ENCODE peak calls at places on chromosome 12, in ten cellular contexts. Z, U, P, T, S, E, O, R, F and D are unnamed samples.

GRCh38 chr12:13095266-13095995 is 8.0 kb downstream of the GSG1 start:
- DNase-seq in Z (no peak), U (no peak), P (no peak), T (no peak), S (no peak), E (no peak), O (peak), R (no peak), F (no peak), D (no peak)

GRCh38 chr12:66688836-66689439 is 10.1 kb upstream of the GRIP1 start:
- DNase-seq in Z (peak), U (peak), P (peak), T (peak), S (peak), E (peak), O (peak), R (peak), F (peak), D (peak)

GRCh38 chr12:98352218-98352811 is 163.1 kb upstream of the TMPO start:
- DNase-seq in Z (peak), U (no peak), P (no peak), T (no peak), S (peak), E (peak), O (peak), R (peak), F (no peak), D (peak)

GRCh38 chr12:4137015-4137414 is 136.5 kb upstream of the CCND2 start:
- DNase-seq in Z (no peak), U (no peak), P (no peak), T (no peak), S (no peak), E (no peak), O (no peak), R (no peak), F (no peak), D (no peak)

GRCh38 chr12:95545731-95546490 is 5.4 kb downstream of the USP44 start:
- DNase-seq in Z (no peak), U (peak), P (peak), T (no peak), S (no peak), E (peak), O (no peak), R (no peak), F (peak), D (no peak)

GRCh38 chr12:42686514-42687172 is 97.1 kb upstream of the PRICKLE1 start:
- DNase-seq in Z (peak), U (no peak), P (no peak), T (no peak), S (peak), E (no peak), O (peak), R (no peak), F (no peak), D (no peak)

GRCh38 chr12:119088917-119089667 is 89.6 kb upstream of the HSPB8 start:
- DNase-seq in Z (no peak), U (peak), P (peak), T (no peak), S (no peak), E (no peak), O (no peak), R (no peak), F (peak), D (no peak)

GRCh38 chr12:53207042-53207441 is at the start of gene ITGB7:
- DNase-seq in Z (no peak), U (no peak), P (peak), T (peak), S (no peak), E (no peak), O (no peak), R (no peak), F (no peak), D (no peak)

GRCh38 chr12:111687255-111687654 is 1.4 kb downstream of the ACAD10 start:
- DNase-seq in Z (peak), U (no peak), P (peak), T (peak), S (no peak), E (peak), O (no peak), R (peak), F (no peak), D (no peak)

GRCh38 chr12:13205809-13206559 is 9.5 kb downstream of the EMP1 start:
- DNase-seq in Z (peak), U (no peak), P (no peak), T (no peak), S (peak), E (peak), O (peak), R (peak), F (no peak), D (peak)

GRCh38 chr12:118055144-118055557 is 5.8 kb downstream of the WSB2 start:
- DNase-seq in Z (peak), U (no peak), P (peak), T (peak), S (peak), E (peak), O (no peak), R (peak), F (peak), D (peak)

GRCh38 chr12:24948816-24949722 is at the start of gene BCAT1:
- DNase-seq in Z (peak), U (peak), P (peak), T (peak), S (peak), E (peak), O (peak), R (peak), F (peak), D (no peak)

GRCh38 chr12:97300921-97301320 is 161.7 kb upstream of the RMST start:
- DNase-seq in Z (no peak), U (no peak), P (no peak), T (no peak), S (no peak), E (no peak), O (no peak), R (no peak), F (no peak), D (no peak)

GRCh38 chr12:5407457-5407856 is 24.5 kb upstream of the NTF3 start:
- DNase-seq in Z (no peak), U (peak), P (no peak), T (no peak), S (peak), E (no peak), O (no peak), R (no peak), F (peak), D (peak)

GRCh38 chr12:49288922-49289555 is 5.9 kb upstream of the PRPH start:
- DNase-seq in Z (no peak), U (no peak), P (no peak), T (no peak), S (no peak), E (no peak), O (no peak), R (no peak), F (no peak), D (no peak)

GRCh38 chr12:131897875-131898274 is 3.5 kb downstream of the ULK1 start:
- DNase-seq in Z (no peak), U (no peak), P (no peak), T (no peak), S (no peak), E (no peak), O (no peak), R (peak), F (no peak), D (no peak)

GRCh38 chr12:21502164-21502496 is 541 bp downstream of the GOLT1B start:
- DNase-seq in Z (peak), U (no peak), P (no peak), T (peak), S (peak), E (peak), O (peak), R (peak), F (no peak), D (no peak)

GRCh38 chr12:46958093-46958492 is 121.3 kb upstream of the PCED1B start:
- DNase-seq in Z (no peak), U (no peak), P (no peak), T (no peak), S (no peak), E (no peak), O (no peak), R (no peak), F (no peak), D (no peak)

GRCh38 chr12:9751204-9752144 is 9.2 kb downstream of the CD69 start:
- DNase-seq in Z (peak), U (no peak), P (peak), T (peak), S (peak), E (peak), O (no peak), R (peak), F (peak), D (no peak)

GRCh38 chr12:44774815-44775411 is 101.2 kb downstream of the NELL2 start:
- DNase-seq in Z (peak), U (peak), P (peak), T (peak), S (peak), E (peak), O (no peak), R (peak), F (peak), D (no peak)

GRCh38 chr12:92030618-92031017 is 115.0 kb downstream of the BTG1 start:
- DNase-seq in Z (no peak), U (no peak), P (no peak), T (peak), S (peak), E (peak), O (peak), R (no peak), F (no peak), D (no peak)

GRCh38 chr12:16076553-16076952 is 165.4 kb downstream of the DERA start:
- DNase-seq in Z (peak), U (peak), P (peak), T (peak), S (peak), E (no peak), O (peak), R (peak), F (peak), D (peak)

GRCh38 chr12:105378821-105379400 is 48.4 kb downstream of the C12orf75 start:
- DNase-seq in Z (peak), U (no peak), P (no peak), T (peak), S (no peak), E (peak), O (peak), R (peak), F (no peak), D (no peak)

GRCh38 chr12:102300824-102301461 is 103.3 kb upstream of the PMCH start:
- DNase-seq in Z (peak), U (no peak), P (peak), T (peak), S (peak), E (peak), O (peak), R (peak), F (peak), D (no peak)

GRCh38 chr12:71019282-71019831 is 98.8 kb upstream of the PTPRR start:
- DNase-seq in Z (no peak), U (no peak), P (peak), T (no peak), S (no peak), E (no peak), O (no peak), R (no peak), F (no peak), D (no peak)

GRCh38 chr12:10722905-10723866 is at the start of gene YBX3:
- DNase-seq in Z (peak), U (peak), P (peak), T (peak), S (peak), E (peak), O (peak), R (peak), F (peak), D (peak)

GRCh38 chr12:4449862-4450222 is 4.2 kb upstream of the FGF6 start:
- DNase-seq in Z (no peak), U (no peak), P (no peak), T (no peak), S (no peak), E (no peak), O (no peak), R (no peak), F (no peak), D (no peak)

GRCh38 chr12:5577239-5577638 is 145.3 kb downstream of the NTF3 start:
- DNase-seq in Z (no peak), U (no peak), P (no peak), T (no peak), S (no peak), E (peak), O (no peak), R (no peak), F (peak), D (no peak)

GRCh38 chr12:25942709-25943108 is 15.8 kb upstream of the RASSF8 start:
- DNase-seq in Z (peak), U (no peak), P (no peak), T (no peak), S (peak), E (no peak), O (no peak), R (no peak), F (no peak), D (no peak)

GRCh38 chr12:120666577-120667390 is 20.2 kb upstream of the MLEC start:
- DNase-seq in Z (no peak), U (no peak), P (no peak), T (no peak), S (no peak), E (no peak), O (no peak), R (no peak), F (no peak), D (no peak)

GRCh38 chr12:121116318-121117225 is 16.1 kb upstream of the P2RX7 start:
- DNase-seq in Z (no peak), U (no peak), P (no peak), T (no peak), S (no peak), E (no peak), O (no peak), R (no peak), F (no peak), D (no peak)

GRCh38 chr12:106978035-106978800 is 8.7 kb downstream of the MTERF2 start:
- DNase-seq in Z (peak), U (no peak), P (no peak), T (no peak), S (no peak), E (no peak), O (peak), R (no peak), F (no peak), D (no peak)

GRCh38 chr12:72271401-72271740 is 799 bp upstream of the TRHDE start:
- DNase-seq in Z (peak), U (peak), P (peak), T (no peak), S (peak), E (peak), O (peak), R (no peak), F (peak), D (peak)

GRCh38 chr12:119659289-119659897 is 8.5 kb upstream of the PRKAB1 start:
- DNase-seq in Z (peak), U (peak), P (peak), T (peak), S (peak), E (peak), O (peak), R (peak), F (peak), D (peak)

GRCh38 chr12:139585-139984 is 73.0 kb downstream of the IQSEC3 start:
- DNase-seq in Z (peak), U (no peak), P (peak), T (no peak), S (peak), E (no peak), O (peak), R (no peak), F (peak), D (no peak)

GRCh38 chr12:5808956-5809355 is 136.1 kb downstream of the ANO2 start:
- DNase-seq in Z (peak), U (no peak), P (no peak), T (no peak), S (peak), E (no peak), O (peak), R (no peak), F (no peak), D (no peak)

GRCh38 chr12:52188658-52189057 is 3.2 kb downstream of the KRT80 start:
- DNase-seq in Z (no peak), U (no peak), P (no peak), T (no peak), S (no peak), E (no peak), O (no peak), R (no peak), F (no peak), D (no peak)

GRCh38 chr12:52190860-52191729 is 719 bp downstream of the KRT80 start:
- DNase-seq in Z (peak), U (no peak), P (no peak), T (no peak), S (peak), E (no peak), O (no peak), R (peak), F (no peak), D (peak)

GRCh38 chr12:52187640-52188039 is 4.2 kb downstream of the KRT80 start:
- DNase-seq in Z (no peak), U (no peak), P (no peak), T (no peak), S (no peak), E (no peak), O (no peak), R (no peak), F (no peak), D (no peak)

GRCh38 chr12:52187206-52187605 is 4.6 kb downstream of the KRT80 start:
- DNase-seq in Z (no peak), U (no peak), P (no peak), T (no peak), S (no peak), E (no peak), O (no peak), R (no peak), F (no peak), D (no peak)

GRCh38 chr12:52189376-52190174 is 2.2 kb downstream of the KRT80 start:
- DNase-seq in Z (peak), U (no peak), P (no peak), T (no peak), S (peak), E (no peak), O (no peak), R (no peak), F (no peak), D (no peak)
- H3K27ac ChIP-seq in Z (no peak), U (no peak), P (no peak), T (no peak), S (peak), E (peak), O (peak), R (peak), F (no peak), D (no peak)

GRCh38 chr12:69765515-69765914 is 26.9 kb downstream of the RAB3IP start:
- DNase-seq in Z (no peak), U (no peak), P (no peak), T (no peak), S (no peak), E (no peak), O (no peak), R (no peak), F (no peak), D (no peak)
- H3K4me2 ChIP-seq in Z (no peak), U (no peak), P (no peak), T (no peak), S (no peak), E (no peak), O (no peak), R (no peak), F (no peak), D (no peak)

DNA sequence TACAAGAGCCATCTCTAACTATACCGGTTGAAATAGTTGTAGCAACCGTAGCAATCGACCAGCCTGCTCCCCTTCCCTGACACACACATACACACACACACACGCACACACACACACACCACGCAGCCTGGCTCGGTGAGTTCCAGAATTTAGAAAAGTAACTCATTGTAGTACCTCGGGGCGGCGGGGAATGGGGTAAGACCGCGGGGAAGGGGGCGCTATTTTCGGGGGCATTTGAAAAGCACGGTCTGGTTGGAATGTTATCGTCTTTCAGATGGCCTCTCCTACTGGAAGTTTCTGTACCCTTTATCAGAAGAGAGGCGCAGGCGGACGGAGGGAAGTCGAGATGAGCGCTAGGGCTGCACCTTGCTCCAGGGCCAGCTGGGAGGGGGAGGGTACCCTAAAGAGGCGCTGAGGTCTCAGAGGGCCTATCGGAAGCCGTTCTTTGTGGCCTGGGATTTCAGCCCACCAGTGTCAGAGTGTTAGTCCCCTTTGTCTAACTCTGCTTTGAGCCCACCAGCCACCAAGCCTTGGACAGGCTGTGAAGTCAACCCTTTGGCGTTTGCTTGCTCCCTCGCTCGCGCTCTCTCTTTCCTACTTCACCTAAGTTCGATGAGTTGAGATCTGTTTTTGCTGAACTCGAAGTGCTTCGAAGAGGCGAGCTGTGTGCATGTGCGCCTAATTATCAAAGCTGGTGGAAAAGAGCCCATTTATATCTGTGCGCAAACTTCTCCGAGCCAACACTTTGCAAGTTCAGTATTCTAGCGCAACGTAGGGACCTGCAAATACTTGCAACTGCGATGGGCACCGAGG is 844 bp downstream of the COL2A1 start:
- DNase-seq in Z (peak), U (peak), P (peak), T (no peak), S (no peak), E (peak), O (peak), R (peak), F (peak), D (no peak)
- H3K27ac ChIP-seq in Z (no peak), U (peak), P (no peak), T (no peak), S (no peak), E (no peak), O (no peak), R (no peak), F (no peak), D (no peak)

DNA sequence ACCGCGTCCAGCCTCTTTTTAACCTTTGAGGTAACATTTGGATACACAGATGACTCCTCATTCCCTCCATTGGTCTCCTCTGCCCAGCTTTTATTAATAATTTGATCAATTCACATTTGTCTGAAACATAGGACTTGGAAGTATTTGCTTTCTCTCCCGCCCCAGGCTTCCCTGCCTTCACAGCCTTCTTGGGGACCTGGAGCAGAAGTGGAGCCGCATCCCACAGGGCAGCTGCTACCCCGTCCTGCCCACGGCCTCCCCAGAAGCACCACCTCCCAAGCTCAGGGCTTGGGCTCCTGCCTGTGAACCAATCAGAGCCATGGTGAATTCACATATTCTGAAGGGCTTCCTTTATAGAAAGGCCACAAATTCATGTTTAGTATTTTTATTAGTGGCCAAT is 97.6 kb downstream of the PIWIL1 start:
- DNase-seq in Z (no peak), U (no peak), P (no peak), T (no peak), S (no peak), E (no peak), O (no peak), R (no peak), F (no peak), D (no peak)
- H3K4me2 ChIP-seq in Z (no peak), U (no peak), P (no peak), T (no peak), S (no peak), E (no peak), O (no peak), R (no peak), F (no peak), D (no peak)

GRCh38 chr12:32265920-32266319 is 133.4 kb upstream of the FGD4 start:
- DNase-seq in Z (peak), U (no peak), P (no peak), T (peak), S (no peak), E (no peak), O (no peak), R (no peak), F (no peak), D (no peak)
- H3K27ac ChIP-seq in Z (no peak), U (no peak), P (no peak), T (peak), S (no peak), E (no peak), O (no peak), R (no peak), F (no peak), D (no peak)